ENCODE peak calls at places on chromosome 1, in four cellular contexts. K is spleen, B is fibroblast of lung, U is ascending aorta. R is an unnamed sample.
A peak's percentile ranks its signal among the peaks of the same experiment; 100 is the strongest.

GRCh38 chr1:78831731-78832360 is 174.7 kb downstream of the ADGRL4 start:
- DNase-seq in B (peak; percentile 99), K (no peak), U (no peak), R (no peak)

GRCh38 chr1:192530254-192530653 is 45.3 kb upstream of the RGS1 start:
- DNase-seq in U (no peak), K (no peak), B (peak; percentile 59), R (no peak)

GRCh38 chr1:4752059-4752458 is 97.7 kb downstream of the AJAP1 start:
- DNase-seq in U (no peak), B (no peak), K (no peak), R (no peak)

GRCh38 chr1:200443860-200444259 is 34.0 kb upstream of the ZNF281 start:
- DNase-seq in U (no peak), B (no peak), K (no peak), R (no peak)

GRCh38 chr1:227929746-227930472 is 17.8 kb downstream of the WNT9A start:
- DNase-seq in U (no peak), K (no peak), B (no peak), R (no peak)

GRCh38 chr1:111733183-111733995 is 5.8 kb downstream of the INKA2 start:
- DNase-seq in U (no peak), B (peak; percentile 73), K (peak; percentile 84), R (no peak)

GRCh38 chr1:21257431-21258135 is 32.7 kb downstream of the ECE1 start:
- DNase-seq in U (no peak), K (no peak), B (no peak), R (no peak)

GRCh38 chr1:75618382-75618781 is 7.5 kb upstream of the SLC44A5 start:
- DNase-seq in B (no peak), U (no peak), K (no peak), R (no peak)

GRCh38 chr1:62904537-62904936 is 120.6 kb downstream of the ATG4C start:
- DNase-seq in K (no peak), U (no peak), B (no peak), R (no peak)

GRCh38 chr1:16351449-16351993 is 759 bp downstream of the FBXO42 start:
- DNase-seq in K (no peak), U (no peak), B (peak; percentile 31), R (no peak)

GRCh38 chr1:39272027-39272790 is 67.7 kb downstream of the MACF1 start:
- DNase-seq in B (peak; percentile 6), K (no peak), U (no peak), R (no peak)

GRCh38 chr1:87120779-87121178 is 206.3 kb downstream of the HS2ST1 start:
- DNase-seq in K (no peak), B (no peak), U (no peak), R (no peak)

GRCh38 chr1:64555947-64556346 is 86.0 kb downstream of the CACHD1 start:
- DNase-seq in K (no peak), U (no peak), B (no peak), R (no peak)

GRCh38 chr1:15384301-15384901 is 25.3 kb upstream of the EFHD2 start:
- DNase-seq in K (no peak), B (peak; percentile 57), U (no peak), R (no peak)

GRCh38 chr1:186175588-186175987 is 199.5 kb downstream of the TPR start:
- DNase-seq in U (no peak), B (no peak), K (no peak), R (no peak)

GRCh38 chr1:68145418-68146126 is 86.8 kb downstream of the WLS start:
- DNase-seq in K (no peak), B (no peak), U (no peak), R (no peak)

GRCh38 chr1:151798571-151798970 is 6.6 kb downstream of the LINGO4 start:
- DNase-seq in K (no peak), B (no peak), U (no peak), R (no peak)

GRCh38 chr1:110339427-110340206 is 440 bp downstream of the RBM15 start:
- DNase-seq in K (no peak), U (no peak), B (peak; percentile 50), R (no peak)

GRCh38 chr1:225897595-225898514 is 8.9 kb upstream of the LEFTY1 start:
- DNase-seq in K (peak; percentile 86), U (no peak), B (no peak), R (no peak)

GRCh38 chr1:212712451-212713303 is 13.0 kb upstream of the BATF3 start:
- DNase-seq in B (peak; percentile 93), K (no peak), U (no peak), R (no peak)

GRCh38 chr1:8873001-8873400 is 5.5 kb downstream of the ENO1 start:
- DNase-seq in K (no peak), U (no peak), B (no peak), R (no peak)

GRCh38 chr1:223402790-223403142 is 9.6 kb downstream of the CCDC185 start:
- DNase-seq in B (no peak), K (no peak), U (no peak), R (no peak)

GRCh38 chr1:2933431-2934172 is 87.7 kb upstream of the ACTRT2 start:
- DNase-seq in K (peak; percentile 64), B (no peak), U (no peak), R (no peak)

GRCh38 chr1:223531742-223532341 is 133.7 kb downstream of the CAPN8 start:
- DNase-seq in K (no peak), B (peak; percentile 24), U (no peak), R (peak; percentile 46)

GRCh38 chr1:182599339-182599738 is 4.8 kb downstream of the RGS16 start:
- DNase-seq in K (no peak), B (no peak), U (no peak), R (no peak)
- TF ChIP-seq CTCF in K (peak; percentile 34), B (peak; percentile 24), U (peak; percentile 10), R (peak; percentile 55)

GRCh38 chr1:155909894-155910293 is 1.3 kb downstream of the RIT1 start:
- DNase-seq in B (peak; percentile 72), K (no peak), U (peak; percentile 21), R (no peak)

GRCh38 chr1:155911156-155912055 is at the start of gene RIT1:
- DNase-seq in U (peak; percentile 59), B (peak; percentile 72), K (peak; percentile 96), R (peak; percentile 76)

GRCh38 chr1:155913969-155914757 is 3.0 kb upstream of the RIT1 start:
- DNase-seq in K (no peak), B (peak; percentile 44), U (no peak), R (no peak)

GRCh38 chr1:155912056-155912536 is 947 bp upstream of the RIT1 start:
- DNase-seq in U (no peak), B (no peak), K (no peak), R (no peak)

DNA sequence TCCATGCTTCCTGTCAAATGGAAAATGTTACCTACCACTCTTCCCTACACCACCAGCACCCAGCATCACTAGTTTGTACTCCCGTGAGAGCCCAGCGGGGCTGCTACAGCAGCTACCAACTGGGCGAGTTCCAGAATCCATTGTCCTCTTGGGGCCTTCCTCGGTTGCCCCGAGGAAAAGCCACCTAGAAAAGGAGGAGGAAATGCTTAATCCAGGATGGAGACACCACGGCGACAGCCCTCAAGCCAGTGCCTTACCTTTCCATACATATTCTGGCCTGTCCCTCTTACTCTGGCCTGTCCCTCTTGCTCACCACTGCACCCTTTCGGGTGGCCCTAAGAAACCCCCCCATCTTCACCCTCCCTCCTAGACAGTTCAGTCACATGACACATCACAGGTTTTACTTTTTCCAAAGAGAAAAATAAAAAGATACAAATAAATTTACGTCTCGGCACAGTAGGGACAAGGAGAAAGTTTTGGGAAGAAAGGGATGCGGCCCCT is 478 bp downstream of the RIT1 start:
- DNase-seq in K (no peak), U (no peak), B (peak; percentile 50), R (no peak)
- TF ChIP-seq CTCF in K (no peak), U (peak; percentile 22), B (peak; percentile 20), R (no peak)

GRCh38 chr1:209355415-209355814 is 228.1 kb upstream of the CAMK1G start:
- DNase-seq in K (no peak), B (no peak), U (no peak), R (no peak)

GRCh38 chr1:209353097-209353496 is 230.4 kb upstream of the CAMK1G start:
- DNase-seq in U (no peak), B (no peak), K (no peak), R (no peak)

GRCh38 chr1:209354111-209354839 is 229.2 kb upstream of the CAMK1G start:
- DNase-seq in U (peak; percentile 11), B (peak; percentile 90), K (no peak), R (peak; percentile 58)

GRCh38 chr1:209354840-209355165 is 228.7 kb upstream of the CAMK1G start:
- DNase-seq in U (no peak), K (no peak), B (no peak), R (no peak)

DNA sequence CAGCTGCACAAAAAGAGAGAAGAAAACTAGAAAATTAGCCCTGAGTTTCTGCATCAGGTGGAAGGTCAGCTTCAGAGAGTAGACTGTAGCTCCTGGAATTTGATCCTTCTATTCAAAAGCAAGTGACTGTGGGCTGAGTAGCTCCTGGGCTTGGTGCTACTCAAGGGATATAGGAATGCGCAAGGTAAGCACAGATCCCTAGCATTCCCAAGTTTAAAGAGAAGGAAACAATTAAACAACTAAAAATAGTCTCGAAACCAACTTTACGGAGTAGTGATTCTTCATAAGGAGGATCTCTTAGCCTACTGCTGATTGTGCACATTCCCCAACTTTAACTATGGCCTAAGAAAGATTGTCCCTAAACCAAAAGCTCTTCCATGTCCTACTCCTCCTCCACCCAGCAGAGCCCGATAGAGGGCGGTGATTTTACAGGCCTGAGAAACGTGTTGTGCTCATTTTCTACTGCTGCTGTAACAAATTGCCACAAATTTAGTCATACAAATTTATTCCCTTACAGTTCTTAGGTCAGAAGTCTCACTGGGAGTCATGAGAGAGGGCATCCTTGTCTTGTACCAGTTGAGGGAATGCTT is 226.5 kb upstream of the CAMK1G start:
- DNase-seq in B (no peak), U (no peak), K (no peak), R (no peak)
- TF ChIP-seq CTCF in B (no peak), U (no peak), K (no peak), R (no peak)

GRCh38 chr1:156360534-156360933 is 8.5 kb upstream of the RHBG start:
- DNase-seq in B (no peak), U (no peak), K (peak; percentile 39), R (no peak)

GRCh38 chr1:156357977-156358376 is 11.0 kb upstream of the RHBG start:
- DNase-seq in B (no peak), U (no peak), K (no peak), R (no peak)

GRCh38 chr1:156356875-156357534 is 12.0 kb upstream of the RHBG start:
- DNase-seq in U (no peak), K (peak; percentile 79), B (no peak), R (peak; percentile 76)

GRCh38 chr1:156356262-156356874 is 12.6 kb upstream of the RHBG start:
- DNase-seq in U (no peak), K (peak; percentile 2), B (no peak), R (no peak)

GRCh38 chr1:156359973-156360372 is 9.0 kb upstream of the RHBG start:
- DNase-seq in U (no peak), B (peak; percentile 28), K (peak; percentile 36), R (no peak)
- TF ChIP-seq CTCF in U (no peak), B (peak; percentile 41), K (no peak), R (no peak)

DNA sequence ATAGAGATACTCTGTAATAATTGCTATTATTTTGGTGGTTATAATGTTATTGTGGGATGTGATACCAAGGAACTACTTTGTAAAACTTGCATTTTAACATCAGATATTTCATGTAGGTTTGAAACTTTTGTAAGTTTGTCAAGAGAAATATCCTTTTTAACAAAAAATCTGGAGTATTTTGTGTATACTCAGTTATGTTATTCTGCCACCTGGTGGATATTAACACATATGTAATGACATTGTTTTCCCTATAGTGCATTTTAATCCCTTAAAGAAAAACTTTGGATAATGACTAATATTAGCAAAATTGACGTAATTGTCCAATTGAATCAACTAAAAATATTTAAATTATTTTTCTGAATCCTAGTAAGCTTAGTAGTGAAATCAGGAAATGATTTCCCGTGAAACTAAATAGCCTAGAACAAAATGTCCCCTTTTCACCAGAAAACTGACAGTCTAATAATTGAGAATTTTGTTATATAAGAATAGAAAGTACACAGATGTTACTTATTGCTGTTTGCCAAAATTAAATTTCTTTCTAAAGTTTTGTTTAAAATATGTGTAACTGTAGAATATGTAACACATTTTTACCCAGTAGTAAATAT is 39.6 kb downstream of the KCTD3 start:
- DNase-seq in K (no peak), U (no peak), B (no peak), R (no peak)
- TF ChIP-seq CTCF in K (no peak), U (peak; percentile 39), B (no peak), R (peak; percentile 62)

R was measured in progenitor cell of endocrine pancreas.